ENCODE peak calls at places on chromosomes 13 and 19, in ten cellular contexts. J is A549, A is HepG2, E is transverse colon, I is ovary, C is esophagus muscularis mucosa, K is SK-N-SH, O is stomach, U is tibial nerve, G is sigmoid colon. V is an unnamed sample. For H3K4me1, the result is how much of the 10 kb centered on the place peaks cover.

GRCh38 chr19:35911790-35912189 is 3.7 kb upstream of the TYROBP start:
- DNase-seq in K (no peak), A (no peak), J (peak), U (no peak), G (no peak), C (no peak), I (no peak), E (no peak), O (peak), V (peak)

GRCh38 chr19:49887653-49888477 is 8.8 kb downstream of the IL4I1 start:
- DNase-seq in G (no peak), J (no peak), I (no peak), C (no peak), A (no peak), O (no peak), U (no peak), K (no peak), E (no peak), V (no peak)

GRCh38 chr13:42883771-42884170 is 102.4 kb downstream of the FAM216B start:
- DNase-seq in E (peak), J (peak), C (no peak), U (no peak), O (no peak), A (no peak), I (no peak), G (no peak), K (peak), V (no peak)

GRCh38 chr13:72565893-72566292 is 161.5 kb downstream of the MZT1 start:
- DNase-seq in U (no peak), J (peak), K (peak), O (no peak), G (no peak), A (peak), E (no peak), I (no peak), C (no peak), V (no peak)

GRCh38 chr13:111403266-111403665 is 82.8 kb downstream of the TEX29 start:
- DNase-seq in I (no peak), K (no peak), J (no peak), G (no peak), E (no peak), C (no peak), A (no peak), U (no peak), O (no peak), V (no peak)

GRCh38 chr13:77465595-77466195 is 69.8 kb upstream of the SCEL start:
- DNase-seq in C (no peak), E (no peak), I (no peak), U (no peak), K (no peak), G (no peak), O (no peak), J (no peak), A (no peak), V (no peak)

GRCh38 chr19:54684537-54684936 is 21.8 kb downstream of the LILRB4 start:
- DNase-seq in J (peak), E (no peak), G (no peak), A (peak), O (no peak), I (no peak), U (no peak), C (no peak), K (no peak), V (no peak)

GRCh38 chr13:30805603-30806011 is 70.3 kb downstream of the ALOX5AP start:
- DNase-seq in O (no peak), E (no peak), U (no peak), J (no peak), G (peak), C (no peak), I (no peak), A (peak), K (peak), V (no peak)

GRCh38 chr19:6925801-6926751 is 38.7 kb downstream of the ADGRE1 start:
- DNase-seq in C (no peak), J (peak), E (no peak), A (no peak), I (no peak), K (no peak), G (no peak), O (no peak), U (no peak), V (no peak)

GRCh38 chr19:34308381-34309367 is 54.3 kb downstream of the GARRE1 start:
- DNase-seq in O (no peak), C (no peak), J (no peak), A (no peak), G (peak), E (no peak), K (no peak), I (no peak), U (no peak), V (no peak)

GRCh38 chr19:23795462-23795861 is 36.8 kb upstream of the ZNF681 start:
- DNase-seq in G (no peak), K (no peak), O (no peak), U (no peak), E (no peak), I (no peak), A (no peak), J (no peak), C (no peak), V (no peak)

GRCh38 chr19:7833225-7834156 is 3.5 kb downstream of the EVI5L start:
- DNase-seq in G (no peak), U (peak), E (peak), C (no peak), K (no peak), O (peak), J (peak), A (peak), I (no peak), V (peak)

GRCh38 chr19:47309038-47309437 is 623 bp upstream of the C5AR1 start:
- DNase-seq in O (no peak), A (no peak), C (no peak), U (no peak), K (no peak), I (no peak), J (no peak), G (no peak), E (no peak), V (no peak)

GRCh38 chr19:33815410-33816340 is 19.0 kb downstream of the KCTD15 start:
- DNase-seq in I (no peak), E (no peak), C (no peak), J (no peak), O (no peak), G (peak), U (no peak), A (no peak), K (peak), V (no peak)

DNA sequence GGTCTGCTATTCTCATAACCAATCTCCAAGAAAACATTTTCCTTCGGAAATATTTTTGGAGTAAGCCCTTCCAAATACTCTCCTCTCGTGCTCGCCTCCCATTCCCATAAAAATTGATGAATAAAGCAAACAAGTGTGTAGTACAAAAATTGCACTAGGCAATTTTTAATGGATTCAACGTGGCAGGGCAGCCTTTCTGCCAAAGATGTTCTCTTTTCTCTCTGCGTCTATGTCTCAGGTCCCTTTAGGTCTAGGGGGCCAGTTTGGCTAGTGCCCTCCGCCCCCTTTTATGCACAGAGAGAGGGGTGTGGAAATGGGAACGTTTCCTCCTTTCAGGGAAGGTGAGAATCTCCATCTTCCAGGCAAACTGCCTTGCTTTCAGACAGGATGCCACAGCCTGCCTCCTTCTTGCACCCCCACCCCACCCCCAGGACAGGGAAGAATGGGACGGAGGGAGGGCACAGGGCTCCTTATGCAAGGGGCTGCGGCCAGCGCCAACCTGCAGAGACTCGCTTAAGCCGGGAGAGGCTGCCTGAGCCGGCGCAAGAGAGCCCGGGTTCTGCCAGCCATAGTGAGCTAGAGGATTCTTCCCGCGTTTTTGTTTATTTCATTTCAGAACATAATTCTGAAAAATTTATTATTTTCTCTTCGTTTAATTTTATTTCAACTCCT is 2.7 kb upstream of the ZIC2 start:
- DNase-seq in K (peak), I (no peak), E (no peak), J (no peak), U (no peak), C (no peak), A (no peak), O (no peak), G (no peak), V (no peak)
- H3K4me1 ChIP-seq in K (under half), I (under half), E (under half), J (under half), U (under half), C (under half), A (under half), O (under half), G (under half), V (under half)

DNA sequence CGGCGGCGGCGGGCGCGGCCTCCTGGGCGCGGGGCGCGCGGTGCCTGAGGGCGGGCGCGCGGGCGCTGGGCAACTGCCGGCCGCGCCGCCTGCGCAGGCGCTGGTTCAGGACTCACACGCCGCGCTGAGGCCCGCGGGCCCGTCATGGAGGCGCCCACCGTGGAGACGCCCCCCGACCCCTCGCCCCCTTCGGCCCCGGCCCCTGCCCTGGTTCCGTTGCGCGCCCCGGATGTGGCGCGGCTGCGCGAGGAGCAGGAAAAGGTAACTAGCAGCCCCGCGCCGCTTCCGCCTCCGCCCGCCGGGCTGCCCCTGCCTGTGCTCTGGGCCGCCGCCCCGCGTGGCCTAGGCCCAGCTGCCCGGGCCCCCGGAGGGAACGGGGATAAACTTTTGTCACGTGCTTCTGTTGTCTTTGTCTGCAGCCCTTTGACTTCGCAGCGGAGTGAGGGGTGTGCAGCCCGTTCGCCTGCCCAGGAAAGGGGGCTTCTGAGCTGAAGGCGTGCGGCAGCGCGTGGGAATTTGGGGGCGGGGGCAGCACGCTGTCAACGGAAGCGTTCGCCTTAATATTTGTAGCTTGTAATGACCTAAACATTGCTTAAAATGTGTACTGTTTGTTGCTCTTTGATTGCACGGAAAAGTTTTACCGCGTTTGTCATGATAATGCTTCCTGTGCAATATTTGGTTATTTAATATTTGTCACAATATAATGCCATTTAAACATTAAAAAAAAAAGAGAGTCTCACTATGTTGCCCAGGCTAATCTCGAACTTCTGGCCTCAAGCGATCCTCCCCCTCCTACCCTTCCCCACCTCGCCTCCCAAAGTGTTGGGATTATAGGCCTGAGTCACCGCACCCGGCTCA is 594 bp downstream of the URI1 start:
- DNase-seq in J (no peak), U (peak), E (peak), I (peak), A (peak), O (peak), C (no peak), K (peak), G (peak), V (peak)
- TF ChIP-seq EP300 in J (no peak), U (no peak), E (no peak), I (no peak), A (no peak), O (no peak), C (no peak), K (no peak), G (no peak), V (no peak)

DNA sequence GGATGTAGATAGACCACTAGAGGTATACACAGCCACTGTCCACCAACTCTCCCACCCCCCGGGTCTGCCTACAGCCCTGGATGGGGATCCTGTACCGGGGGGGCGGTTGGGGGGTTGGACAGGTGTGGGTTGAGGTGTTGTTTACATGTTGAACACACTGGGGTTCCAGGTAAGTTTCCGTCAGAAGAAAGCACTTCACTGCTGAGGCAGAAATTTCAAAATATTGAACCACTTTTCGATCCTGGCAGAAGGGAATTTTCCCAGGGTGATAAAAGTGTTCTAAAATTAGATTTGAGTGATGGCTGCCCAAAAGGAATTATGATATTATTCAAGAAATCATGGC is 6.6 kb upstream of the CEACAM16 start:
- DNase-seq in O (no peak), C (no peak), E (no peak), I (no peak), A (no peak), J (no peak), K (no peak), G (no peak), U (no peak), V (no peak)
- H3K4me1 ChIP-seq in O (under half), C (under half), E (under half), I (under half), A (half or more), J (half or more), K (under half), G (under half), U (under half), V (half or more)

GRCh38 chr19:18108897-18109296 is 11.3 kb downstream of the MAST3 start:
- DNase-seq in G (no peak), E (peak), O (no peak), I (no peak), U (no peak), K (no peak), J (no peak), A (no peak), C (no peak), V (no peak)

GRCh38 chr19:18107235-18108083 is 9.9 kb downstream of the MAST3 start:
- DNase-seq in C (no peak), A (no peak), G (no peak), E (no peak), J (no peak), I (no peak), K (peak), O (no peak), U (no peak), V (no peak)

GRCh38 chr19:18110833-18111232 is 13.3 kb downstream of the MAST3 start:
- DNase-seq in C (no peak), E (peak), U (no peak), A (no peak), O (peak), J (no peak), G (no peak), I (no peak), K (no peak), V (no peak)

GRCh38 chr19:18109363-18109730 is 11.8 kb downstream of the MAST3 start:
- DNase-seq in J (no peak), C (no peak), A (peak), G (no peak), K (no peak), I (no peak), O (no peak), U (no peak), E (peak), V (no peak)

GRCh38 chr19:18109731-18110671 is 12.4 kb downstream of the MAST3 start:
- DNase-seq in J (no peak), U (no peak), G (peak), O (peak), K (peak), C (no peak), I (no peak), E (peak), A (peak), V (peak)
- TF ChIP-seq EP300 in J (no peak), U (no peak), G (no peak), O (no peak), K (no peak), C (no peak), I (no peak), E (no peak), A (no peak), V (no peak)

GRCh38 chr19:1396768-1397679 is 4.3 kb downstream of the GAMT start:
- DNase-seq in O (no peak), I (no peak), K (no peak), G (no peak), A (no peak), J (no peak), E (no peak), C (no peak), U (no peak), V (peak)
- H3K4me1 ChIP-seq in O (half or more), I (under half), K (under half), G (under half), A (under half), J (under half), E (under half), C (under half), U (under half), V (under half)

GRCh38 chr13:114152831-114153371 is 20.5 kb upstream of the RASA3 start:
- DNase-seq in C (no peak), G (no peak), K (no peak), U (no peak), E (no peak), I (no peak), A (no peak), O (no peak), J (no peak), V (no peak)

GRCh38 chr13:114151565-114152284 is 19.3 kb upstream of the RASA3 start:
- DNase-seq in I (no peak), U (no peak), G (no peak), O (peak), E (peak), C (no peak), J (no peak), A (no peak), K (no peak), V (no peak)

GRCh38 chr13:114152285-114152645 is 19.8 kb upstream of the RASA3 start:
- DNase-seq in G (no peak), A (no peak), C (no peak), O (no peak), K (no peak), U (no peak), I (no peak), E (no peak), J (no peak), V (no peak)

GRCh38 chr13:114149774-114150740 is 17.6 kb upstream of the RASA3 start:
- DNase-seq in K (no peak), G (no peak), E (no peak), O (no peak), I (no peak), U (no peak), C (no peak), A (no peak), J (no peak), V (no peak)

GRCh38 chr13:114151031-114151430 is 18.6 kb upstream of the RASA3 start:
- DNase-seq in O (no peak), E (no peak), J (no peak), K (peak), I (no peak), C (no peak), U (no peak), A (no peak), G (no peak), V (no peak)
- TF ChIP-seq EP300 in O (no peak), E (no peak), J (no peak), K (no peak), I (no peak), C (no peak), U (no peak), A (no peak), G (no peak), V (no peak)

V was measured in upper lobe of left lung.